ENCODE peak calls at places on chromosomes 12 and 14, in six cellular contexts. L is heart left ventricle, S is body of pancreas, H is H54, W is ovary, F is lower leg skin. P is an unnamed sample.

GRCh38 chr12:5432011-5432400 is at the start of gene NTF3:
- DNase-seq in F (peak), S (no peak), H (no peak), L (peak), W (peak), P (no peak)

GRCh38 chr14:24389266-24389855 is 9.4 kb upstream of the NYNRIN start:
- DNase-seq in H (no peak), L (no peak), W (no peak), F (no peak), S (no peak), P (no peak)

GRCh38 chr12:89856431-89856830 is 147.8 kb upstream of the ATP2B1 start:
- DNase-seq in S (no peak), W (no peak), F (no peak), H (peak), L (no peak), P (no peak)

GRCh38 chr12:11904124-11904523 is 166.6 kb upstream of the BCL2L14 start:
- DNase-seq in H (no peak), W (no peak), F (no peak), S (no peak), L (no peak), P (no peak)

GRCh38 chr12:57940052-57940914 is 1.1 kb upstream of the ATP23 start:
- DNase-seq in S (no peak), L (no peak), F (no peak), W (no peak), H (no peak), P (peak)

GRCh38 chr12:94716339-94716738 is 66.0 kb upstream of the TMCC3 start:
- DNase-seq in S (no peak), L (no peak), F (no peak), W (no peak), H (no peak), P (no peak)

GRCh38 chr12:82210882-82211281 is 147.3 kb downstream of the CCDC59 start:
- DNase-seq in H (no peak), S (no peak), L (no peak), W (no peak), F (no peak), P (no peak)

GRCh38 chr12:7403466-7403865 is 40.5 kb downstream of the CD163L1 start:
- DNase-seq in S (no peak), F (no peak), L (no peak), W (no peak), H (no peak), P (no peak)

GRCh38 chr14:69606258-69606657 is 5.1 kb upstream of the SUSD6 start:
- DNase-seq in L (no peak), H (no peak), F (no peak), W (no peak), S (no peak), P (no peak)

DNA sequence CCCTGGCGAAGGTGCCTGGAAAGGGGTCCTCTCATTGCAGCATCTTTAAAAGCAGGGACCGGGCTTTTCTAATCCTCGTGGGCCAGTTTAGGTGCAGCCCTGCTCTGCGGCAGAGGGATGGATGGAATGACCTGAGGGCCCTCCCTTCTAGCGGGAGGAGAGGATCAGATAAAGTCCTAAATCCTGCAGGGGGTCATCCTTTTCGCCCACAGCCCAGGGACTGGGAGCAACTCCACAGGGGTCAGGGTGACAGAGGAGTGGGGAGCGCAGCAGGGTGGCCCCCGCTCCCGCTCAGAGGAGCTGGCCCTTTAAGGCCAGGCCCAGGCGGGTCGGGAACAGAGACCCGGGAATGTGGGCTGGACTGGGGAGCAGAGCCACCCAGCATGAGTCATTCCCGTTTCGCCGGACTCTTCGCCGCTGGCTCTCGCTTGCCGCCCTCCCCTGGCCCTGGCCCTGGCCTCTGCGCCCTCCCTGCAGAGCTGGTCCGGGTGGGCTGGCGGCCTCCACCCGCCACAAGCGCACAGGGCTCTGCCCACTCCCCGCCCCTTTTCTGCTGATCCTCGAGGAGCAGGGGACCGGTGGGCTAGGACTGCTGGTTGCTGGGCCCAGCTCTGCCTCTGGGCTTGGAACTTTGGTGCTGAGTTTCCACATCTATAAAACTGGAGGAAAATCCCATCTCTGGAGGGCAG is 92.9 kb downstream of the NINJ2 start:
- DNase-seq in F (peak), W (peak), S (peak), L (peak), H (peak), P (no peak)
- TF ChIP-seq POLR2A in F (no peak), W (peak), S (peak), L (no peak), H (peak), P (no peak)

DNA sequence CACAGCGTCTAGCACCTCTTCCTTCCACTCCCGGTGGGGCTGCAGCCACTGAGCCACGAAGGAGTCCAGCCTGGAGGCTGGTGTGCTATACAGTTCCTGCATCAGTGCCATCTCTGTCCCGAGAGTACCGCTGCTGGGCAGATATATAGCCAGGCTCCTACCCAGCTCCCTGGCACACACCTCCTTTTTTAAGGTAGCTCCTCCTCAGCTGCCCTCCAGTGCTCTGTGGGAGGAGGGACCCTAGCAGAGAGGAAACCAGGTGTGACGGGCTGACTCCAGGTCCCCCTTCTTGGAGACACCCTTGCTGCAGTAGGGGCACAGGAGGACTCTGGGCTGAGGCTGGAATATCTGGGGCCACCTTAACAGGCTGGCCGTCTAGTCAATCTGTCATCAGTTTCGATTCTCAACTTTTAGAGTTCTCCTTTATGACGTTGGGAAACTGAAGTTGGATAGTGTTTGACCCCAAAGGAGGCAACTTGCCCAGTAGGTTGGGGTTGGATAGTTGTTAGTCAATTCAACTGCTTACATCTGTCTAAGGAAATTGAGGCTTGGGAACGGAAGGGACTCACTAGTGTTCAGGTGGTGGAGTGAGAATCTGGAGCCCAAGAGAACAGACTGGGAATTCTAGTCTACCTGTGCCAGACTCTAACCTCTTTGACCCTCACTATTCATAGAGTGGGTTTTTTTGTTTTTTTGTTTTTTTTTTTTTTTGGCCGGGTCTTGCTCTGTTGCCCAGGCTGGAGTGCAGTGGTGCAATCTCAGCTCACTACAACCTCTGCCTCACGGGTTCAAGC is at the start of gene OASL:
- DNase-seq in W (no peak), L (peak), F (no peak), S (peak), H (peak), P (no peak)
- TF ChIP-seq POLR2A in W (no peak), L (no peak), F (no peak), S (no peak), H (peak), P (no peak)

GRCh38 chr12:128817115-128818015 is 6.4 kb downstream of the SLC15A4 start:
- DNase-seq in H (peak), W (no peak), L (peak), F (no peak), S (peak), P (no peak)
- TF ChIP-seq POLR2A in H (no peak), W (no peak), L (no peak), F (no peak), S (no peak), P (no peak)

DNA sequence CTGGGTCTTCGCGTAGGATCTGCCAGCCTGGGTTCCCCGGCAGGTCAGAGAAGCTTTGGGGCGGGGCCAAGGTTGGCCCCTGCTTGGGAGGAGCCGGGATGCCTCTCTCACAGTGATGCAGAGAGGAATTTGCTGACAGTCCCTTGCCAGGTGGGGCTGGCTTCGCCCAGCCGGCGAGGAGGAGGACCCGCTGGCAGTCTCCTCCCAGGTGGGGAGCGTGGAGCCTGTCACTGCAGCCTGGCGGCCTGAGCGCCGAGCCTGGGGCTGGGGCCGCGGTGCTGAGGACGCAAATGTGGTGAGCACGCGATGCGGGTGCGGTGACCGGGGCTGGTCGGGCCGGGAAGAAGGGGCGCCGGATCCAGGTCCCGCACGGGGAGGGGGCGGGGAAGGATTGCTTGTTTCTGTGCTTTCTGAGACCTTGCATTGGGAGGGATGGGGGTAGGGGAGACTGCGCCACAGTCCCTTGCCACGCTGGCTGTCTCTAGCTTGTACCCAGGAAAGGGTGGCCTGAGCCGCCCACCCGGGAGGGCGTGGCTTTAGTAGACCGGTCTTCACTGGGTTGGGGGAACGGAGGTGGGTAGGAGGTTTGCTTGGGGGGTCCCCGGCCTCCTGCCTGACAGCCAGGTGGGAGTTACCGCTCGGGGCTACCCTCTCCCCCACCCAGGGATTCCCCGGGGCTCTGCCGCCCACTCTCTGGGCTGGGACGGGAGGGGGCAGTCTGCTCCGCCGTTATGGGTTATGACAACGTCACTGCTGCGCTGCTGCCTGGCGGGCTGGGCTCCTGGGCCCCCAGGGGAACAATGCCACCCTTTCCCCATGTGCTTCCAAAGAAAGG is at the start of gene TMEM63C:
- DNase-seq in H (peak), S (peak), F (no peak), L (no peak), W (no peak), P (peak)
- TF ChIP-seq POLR2A in H (no peak), S (no peak), F (no peak), L (no peak), W (no peak), P (peak)

DNA sequence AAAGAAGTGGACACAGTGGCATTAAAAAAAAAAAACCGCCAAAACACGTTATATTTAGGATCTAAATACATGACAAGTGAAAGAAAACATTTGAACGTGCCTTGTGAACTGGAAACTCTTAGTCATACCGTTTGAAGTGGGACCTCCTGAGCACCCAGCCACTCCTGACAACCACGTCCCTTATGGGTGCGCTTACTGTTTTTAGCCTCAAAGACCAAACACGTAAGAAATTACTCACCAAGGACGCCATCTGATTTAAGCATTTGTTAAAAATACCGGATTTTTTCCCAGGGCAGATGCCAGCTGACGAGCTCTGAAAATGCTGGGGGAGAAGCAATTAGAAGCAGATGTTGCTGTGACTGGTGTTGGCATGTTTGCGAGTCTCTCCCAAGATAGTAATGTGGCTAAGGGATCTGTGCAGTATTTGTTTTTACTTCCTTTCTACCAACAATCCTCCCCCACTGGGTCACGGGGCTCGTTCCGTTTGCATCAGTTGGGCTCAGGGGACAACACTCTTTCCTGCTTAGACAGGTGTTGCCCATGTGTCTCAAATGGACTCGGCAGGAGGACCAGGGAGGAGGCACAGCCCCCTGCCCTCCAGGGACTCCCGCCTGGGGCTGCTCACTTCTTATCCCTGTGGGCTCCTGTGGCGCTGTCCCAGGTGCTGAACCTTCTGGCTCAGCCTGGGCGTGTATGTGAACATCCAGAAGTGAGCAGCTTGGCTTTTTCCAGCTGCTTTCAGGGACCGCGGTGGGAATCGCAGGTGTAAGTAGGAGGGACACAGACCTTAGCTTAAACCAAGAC is 101.0 kb downstream of the BEGAIN start:
- DNase-seq in S (peak), H (peak), L (peak), F (no peak), W (peak), P (peak)
- TF ChIP-seq POLR2A in S (no peak), H (no peak), L (no peak), F (no peak), W (no peak), P (no peak)

DNA sequence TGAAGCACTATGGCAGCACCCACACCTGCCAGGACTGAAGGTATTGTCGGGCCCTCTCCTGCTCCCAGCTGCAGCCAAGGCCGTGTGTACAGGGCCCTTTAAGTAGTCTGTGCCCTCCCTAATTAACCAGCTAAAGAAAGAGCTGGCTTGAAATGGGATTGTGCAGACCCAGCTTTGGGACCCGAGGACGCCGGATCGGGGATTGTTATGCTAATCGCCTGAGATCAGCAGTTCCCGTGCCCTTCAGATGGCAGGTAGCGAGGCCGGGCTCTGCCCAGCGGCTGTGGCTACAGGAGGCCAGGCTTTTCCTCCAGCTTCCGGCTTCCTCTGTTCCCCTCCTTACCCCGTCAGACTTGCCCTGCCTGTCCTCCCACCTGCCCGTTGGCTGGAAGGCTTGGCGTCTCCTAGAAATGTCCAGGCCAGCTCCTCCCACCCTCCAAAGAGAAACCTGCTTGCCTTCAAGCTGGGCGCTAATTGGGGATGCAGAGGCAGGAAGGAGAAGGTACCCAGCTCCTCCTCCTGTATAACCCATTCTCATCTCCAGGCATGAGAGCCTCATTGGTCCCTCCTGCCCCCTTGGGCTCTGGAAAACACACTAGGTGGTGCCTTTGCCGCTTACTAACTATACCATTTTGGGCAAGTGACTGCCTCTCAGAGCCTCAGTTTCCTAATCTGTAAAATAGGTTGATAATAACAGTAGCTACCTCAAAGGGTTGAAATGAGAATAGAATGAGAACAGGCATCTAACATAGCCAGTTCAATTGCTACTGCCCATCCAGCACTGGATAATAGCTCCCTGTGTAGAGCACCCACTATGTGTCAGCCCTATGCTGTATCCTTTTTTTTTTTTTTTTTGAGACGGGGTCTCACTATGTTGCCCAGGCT is 25.8 kb upstream of the MSI1 start:
- DNase-seq in S (peak), L (no peak), F (no peak), W (no peak), H (no peak), P (no peak)
- TF ChIP-seq POLR2A in S (peak), L (no peak), F (no peak), W (no peak), H (no peak), P (no peak)